ENCODE peak calls at places on chromosomes 2 and 18, in five cellular contexts. One of them, this sample, is unnamed.

GRCh38 chr2:66875941-66876462 is 441.1 kb downstream of the MEIS1 start:
- DNase-seq in neuronal stem cell: no peak
- DNase-seq in IMR-90: peak; percentile 58
- DNase-seq in H9: no peak
- DNase-seq in H1: no peak
- DNase-seq in this sample: no peak

GRCh38 chr18:69956655-69957054 is 9.0 kb upstream of the CD226 start:
- DNase-seq in neuronal stem cell: no peak
- DNase-seq in IMR-90: no peak
- DNase-seq in H9: no peak
- DNase-seq in H1: no peak
- DNase-seq in this sample: no peak

GRCh38 chr2:142025394-142025793 is 105.4 kb downstream of the LRP1B start:
- DNase-seq in neuronal stem cell: no peak
- DNase-seq in IMR-90: no peak
- DNase-seq in H9: no peak
- DNase-seq in H1: no peak
- DNase-seq in this sample: no peak

GRCh38 chr2:160534249-160534648 is 40.6 kb upstream of the RBMS1 start:
- DNase-seq in neuronal stem cell: no peak
- DNase-seq in IMR-90: no peak
- DNase-seq in H9: no peak
- DNase-seq in H1: no peak
- DNase-seq in this sample: no peak

GRCh38 chr2:240250985-240251847 is 110.8 kb upstream of the OTOS start:
- DNase-seq in neuronal stem cell: peak; percentile 38
- DNase-seq in IMR-90: peak; percentile 89
- DNase-seq in H9: peak; percentile 78
- DNase-seq in H1: no peak
- DNase-seq in this sample: peak; percentile 92

GRCh38 chr2:128377071-128377910 is 58.6 kb upstream of the HS6ST1 start:
- DNase-seq in neuronal stem cell: no peak
- DNase-seq in IMR-90: no peak
- DNase-seq in H9: no peak
- DNase-seq in H1: peak; percentile 40
- DNase-seq in this sample: no peak

GRCh38 chr2:154457291-154457690 is 241.2 kb upstream of the KCNJ3 start:
- DNase-seq in neuronal stem cell: no peak
- DNase-seq in IMR-90: no peak
- DNase-seq in H9: no peak
- DNase-seq in H1: no peak
- DNase-seq in this sample: no peak

GRCh38 chr2:72112981-72113846 is 34.4 kb downstream of the CYP26B1 start:
- DNase-seq in neuronal stem cell: no peak
- DNase-seq in IMR-90: no peak
- DNase-seq in H9: no peak
- DNase-seq in H1: peak; percentile 14
- DNase-seq in this sample: no peak

GRCh38 chr18:31420032-31420431 is 27.5 kb upstream of the DSG3 start:
- DNase-seq in neuronal stem cell: no peak
- DNase-seq in IMR-90: no peak
- DNase-seq in H9: no peak
- DNase-seq in H1: no peak
- DNase-seq in this sample: no peak

GRCh38 chr2:237723613-237724012 is 75.0 kb upstream of the RBM44 start:
- DNase-seq in neuronal stem cell: no peak
- DNase-seq in IMR-90: peak; percentile 57
- DNase-seq in H9: peak; percentile 70
- DNase-seq in H1: no peak
- DNase-seq in this sample: peak; percentile 76

GRCh38 chr2:46862430-46862829 is 53.2 kb downstream of the MCFD2 start:
- DNase-seq in neuronal stem cell: no peak
- DNase-seq in IMR-90: peak; percentile 40
- DNase-seq in H9: no peak
- DNase-seq in H1: no peak
- DNase-seq in this sample: no peak

GRCh38 chr2:7878786-7879515 is 802.9 kb upstream of the ID2 start:
- DNase-seq in neuronal stem cell: no peak
- DNase-seq in IMR-90: peak; percentile 5
- DNase-seq in H9: peak; percentile 90
- DNase-seq in H1: peak; percentile 66
- DNase-seq in this sample: no peak
- H2BK15ac ChIP-seq in neuronal stem cell: no peak overlapping the region
- H2BK15ac ChIP-seq in IMR-90: no peak overlapping the region
- H2BK15ac ChIP-seq in H9: no peak overlapping the region
- H2BK15ac ChIP-seq in H1: no peak overlapping the region
- H2BK15ac ChIP-seq in this sample: no peak overlapping the region

DNA sequence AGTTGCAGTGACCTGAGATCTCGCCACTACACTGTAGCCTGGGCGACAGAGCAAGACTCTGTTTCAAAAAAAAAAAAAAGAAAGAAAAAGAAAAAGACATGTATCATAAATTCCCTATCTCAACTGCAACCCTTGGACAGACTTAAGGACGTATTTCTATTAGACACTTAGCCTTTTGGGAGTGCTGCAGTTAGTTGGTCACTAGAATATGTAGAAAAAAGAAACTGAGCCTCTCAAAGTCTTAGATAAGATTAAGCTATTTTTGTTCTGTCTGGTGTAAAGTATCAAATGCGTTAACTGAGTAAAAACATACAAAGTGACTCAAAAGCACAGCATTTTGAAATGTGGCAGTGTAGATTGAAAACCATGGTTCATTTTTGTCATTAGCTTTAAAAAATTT is 7.3 kb downstream of the NBEAL1 start:
- DNase-seq in neuronal stem cell: no peak
- DNase-seq in IMR-90: no peak
- DNase-seq in H9: no peak
- DNase-seq in H1: no peak
- DNase-seq in this sample: peak; percentile 42
- H3K4me2 ChIP-seq in neuronal stem cell: no peak overlapping the region
- H3K4me2 ChIP-seq in IMR-90: peak overlapping the region; percentile 44
- H3K4me2 ChIP-seq in H9: no peak overlapping the region
- H3K4me2 ChIP-seq in H1: no peak overlapping the region
- H3K4me2 ChIP-seq in this sample: no peak overlapping the region

DNA sequence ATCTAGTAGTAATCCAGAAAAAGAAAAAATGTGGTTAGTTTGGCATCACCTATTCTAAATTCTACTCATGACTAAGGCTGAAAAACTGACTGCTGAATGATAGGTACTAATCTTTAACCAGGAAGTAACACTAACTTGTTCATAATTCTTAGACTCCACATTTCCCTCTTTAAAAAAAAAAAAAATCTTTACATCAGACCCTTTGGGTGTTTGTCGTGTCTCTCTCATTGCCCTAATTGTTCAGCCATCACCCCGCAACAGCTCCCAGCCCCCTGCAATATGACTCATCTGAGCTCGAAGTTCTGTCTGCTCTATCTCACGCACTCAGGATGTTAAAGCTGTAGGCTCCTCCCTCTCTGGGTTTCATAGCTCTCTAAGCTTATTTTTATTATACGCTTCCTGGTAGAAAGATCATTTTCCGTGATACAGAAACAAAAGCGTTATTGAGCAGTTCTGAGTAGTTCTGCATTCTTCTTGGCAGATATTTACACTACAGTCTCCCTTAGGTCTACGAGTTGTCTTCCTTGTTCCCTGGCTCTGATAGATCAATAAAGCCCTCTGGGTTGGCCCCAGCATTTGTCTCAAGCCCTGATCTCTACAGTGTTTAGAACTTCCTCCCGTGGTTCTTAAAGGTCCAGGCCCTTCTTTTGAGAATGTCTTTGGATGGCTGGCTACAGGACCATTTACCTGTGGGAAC is 95.6 kb downstream of the TNFRSF11A start:
- DNase-seq in neuronal stem cell: no peak
- DNase-seq in IMR-90: peak; percentile 65
- DNase-seq in H9: no peak
- DNase-seq in H1: no peak
- DNase-seq in this sample: peak; percentile 86
- H2AFZ ChIP-seq in neuronal stem cell: peak overlapping the region; percentile 33
- H2AFZ ChIP-seq in IMR-90: no peak overlapping the region
- H2AFZ ChIP-seq in H9: no peak overlapping the region
- H2AFZ ChIP-seq in H1: no peak overlapping the region
- H2AFZ ChIP-seq in this sample: no peak overlapping the region

GRCh38 chr2:206080927-206081326 is 5.0 kb downstream of the INO80D start:
- DNase-seq in neuronal stem cell: no peak
- DNase-seq in IMR-90: no peak
- DNase-seq in H9: no peak
- DNase-seq in H1: no peak
- DNase-seq in this sample: no peak
- H2BK15ac ChIP-seq in neuronal stem cell: no peak overlapping the region
- H2BK15ac ChIP-seq in IMR-90: no peak overlapping the region
- H2BK15ac ChIP-seq in H9: no peak overlapping the region
- H2BK15ac ChIP-seq in H1: no peak overlapping the region
- H2BK15ac ChIP-seq in this sample: no peak overlapping the region

GRCh38 chr2:172148246-172148645 is 45.5 kb upstream of the DLX2 start:
- DNase-seq in neuronal stem cell: no peak
- DNase-seq in IMR-90: no peak
- DNase-seq in H9: no peak
- DNase-seq in H1: no peak
- DNase-seq in this sample: no peak
- H3K4me2 ChIP-seq in neuronal stem cell: no peak overlapping the region
- H3K4me2 ChIP-seq in IMR-90: no peak overlapping the region
- H3K4me2 ChIP-seq in H9: no peak overlapping the region
- H3K4me2 ChIP-seq in H1: no peak overlapping the region
- H3K4me2 ChIP-seq in this sample: no peak overlapping the region

GRCh38 chr18:50313873-50314460 is 26.5 kb upstream of the CXXC1 start:
- DNase-seq in neuronal stem cell: no peak
- DNase-seq in IMR-90: no peak
- DNase-seq in H9: no peak
- DNase-seq in H1: no peak
- DNase-seq in this sample: no peak
- H2AFZ ChIP-seq in neuronal stem cell: no peak overlapping the region
- H2AFZ ChIP-seq in IMR-90: no peak overlapping the region
- H2AFZ ChIP-seq in H9: no peak overlapping the region
- H2AFZ ChIP-seq in H1: no peak overlapping the region
- H2AFZ ChIP-seq in this sample: no peak overlapping the region

GRCh38 chr2:183490930-183491329 is 366.7 kb downstream of the NUP35 start:
- DNase-seq in neuronal stem cell: no peak
- DNase-seq in IMR-90: no peak
- DNase-seq in H9: no peak
- DNase-seq in H1: no peak
- DNase-seq in this sample: peak; percentile 42
- H2BK15ac ChIP-seq in neuronal stem cell: no peak overlapping the region
- H2BK15ac ChIP-seq in IMR-90: no peak overlapping the region
- H2BK15ac ChIP-seq in H9: no peak overlapping the region
- H2BK15ac ChIP-seq in H1: no peak overlapping the region
- H2BK15ac ChIP-seq in this sample: no peak overlapping the region

GRCh38 chr2:199434555-199434954 is 23.2 kb downstream of the SATB2 start:
- DNase-seq in neuronal stem cell: no peak
- DNase-seq in IMR-90: no peak
- DNase-seq in H9: no peak
- DNase-seq in H1: no peak
- DNase-seq in this sample: no peak

GRCh38 chr2:199431748-199432213 is 26.0 kb downstream of the SATB2 start:
- DNase-seq in neuronal stem cell: no peak
- DNase-seq in IMR-90: peak; percentile 57
- DNase-seq in H9: peak; percentile 61
- DNase-seq in H1: no peak
- DNase-seq in this sample: peak; percentile 56

GRCh38 chr2:199428291-199428690 is 29.4 kb downstream of the SATB2 start:
- DNase-seq in neuronal stem cell: no peak
- DNase-seq in IMR-90: no peak
- DNase-seq in H9: no peak
- DNase-seq in H1: no peak
- DNase-seq in this sample: no peak

GRCh38 chr2:199430219-199430618 is 27.5 kb downstream of the SATB2 start:
- DNase-seq in neuronal stem cell: no peak
- DNase-seq in IMR-90: no peak
- DNase-seq in H9: no peak
- DNase-seq in H1: no peak
- DNase-seq in this sample: no peak

DNA sequence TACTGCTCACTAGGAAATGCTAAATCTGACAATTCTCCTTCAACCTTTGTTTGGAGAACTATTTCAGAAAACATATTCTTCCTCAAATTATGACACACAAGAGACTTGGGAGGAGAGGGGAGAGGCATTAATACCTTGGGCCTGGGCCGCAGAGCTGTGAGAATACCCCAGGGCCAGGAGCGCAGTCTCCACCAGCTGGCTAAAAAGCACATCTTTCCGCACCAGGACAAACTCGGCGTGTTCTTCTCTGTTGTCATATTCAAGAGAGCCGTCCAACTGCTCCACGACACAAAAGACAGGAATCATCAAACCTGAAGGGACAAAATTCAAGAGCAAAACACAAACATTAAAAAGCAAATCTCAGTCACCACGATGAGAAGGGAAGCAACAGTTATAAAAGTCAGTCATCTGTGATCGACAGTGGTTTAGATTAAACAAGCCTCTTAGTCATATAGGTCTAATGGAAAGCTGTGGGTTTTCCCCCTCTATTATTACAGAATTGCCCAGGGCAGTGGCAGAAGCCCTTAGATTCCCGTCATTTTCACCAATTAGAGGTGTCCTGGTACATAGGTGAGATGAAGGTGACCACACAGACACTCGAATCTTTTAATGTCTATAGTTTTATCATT is 24.4 kb downstream of the SATB2 start:
- DNase-seq in neuronal stem cell: no peak
- DNase-seq in IMR-90: no peak
- DNase-seq in H9: no peak
- DNase-seq in H1: no peak
- DNase-seq in this sample: no peak
- H3K4me2 ChIP-seq in neuronal stem cell: no peak overlapping the region
- H3K4me2 ChIP-seq in IMR-90: no peak overlapping the region
- H3K4me2 ChIP-seq in H9: no peak overlapping the region
- H3K4me2 ChIP-seq in H1: no peak overlapping the region
- H3K4me2 ChIP-seq in this sample: no peak overlapping the region

GRCh38 chr2:11507517-11507916 is 26.3 kb upstream of the GREB1 start:
- DNase-seq in neuronal stem cell: no peak
- DNase-seq in IMR-90: no peak
- DNase-seq in H9: no peak
- DNase-seq in H1: no peak
- DNase-seq in this sample: no peak
- H2AFZ ChIP-seq in neuronal stem cell: no peak overlapping the region
- H2AFZ ChIP-seq in IMR-90: no peak overlapping the region
- H2AFZ ChIP-seq in H9: no peak overlapping the region
- H2AFZ ChIP-seq in H1: no peak overlapping the region
- H2AFZ ChIP-seq in this sample: no peak overlapping the region

This sample was measured in mesenchymal stem cell.